ENCODE peak calls at places on chromosomes 3 and 15, in eight cellular contexts. O is activated gamma-delta T cell treated with Interleukin-2 at 50 U/mL for 16 hours; F is T-cell; N is cardiac septum; P is central memory CD4-positive, alpha-beta T cell; Y is HEK293T; I is lung; C is GM23338. Z is an unnamed sample.

GRCh38 chr15:50164458-50164857 is 17.5 kb upstream of the SLC27A2 start:
- DNase-seq in I (no peak), F (no peak), O (no peak), Y (no peak), N (no peak), C (no peak), P (no peak), Z (no peak)

GRCh38 chr3:161443921-161444457 is 52.6 kb upstream of the OTOL1 start:
- DNase-seq in C (no peak), P (no peak), N (no peak), O (no peak), Y (no peak), I (no peak), F (no peak), Z (no peak)

GRCh38 chr3:145889730-145890129 is 271.3 kb downstream of the PLOD2 start:
- DNase-seq in O (no peak), I (no peak), P (no peak), N (no peak), F (no peak), C (no peak), Y (no peak), Z (no peak)

GRCh38 chr3:104519968-104520655 is 846.6 kb upstream of the ALCAM start:
- DNase-seq in F (no peak), C (peak), Y (no peak), P (no peak), O (no peak), N (no peak), I (no peak), Z (no peak)

GRCh38 chr15:57017024-57017423 is 98.6 kb downstream of the TCF12 start:
- DNase-seq in P (no peak), F (no peak), N (no peak), O (no peak), C (peak), I (no peak), Y (no peak), Z (no peak)

GRCh38 chr15:94909510-94909909 is 678.1 kb downstream of the MCTP2 start:
- DNase-seq in N (no peak), P (no peak), C (no peak), F (no peak), I (no peak), Y (no peak), O (no peak), Z (no peak)

GRCh38 chr3:196049567-196050122 is 32.2 kb downstream of the TFRC start:
- DNase-seq in C (no peak), Y (no peak), P (no peak), F (no peak), N (no peak), I (no peak), O (no peak), Z (no peak)

GRCh38 chr15:52730163-52730562 is 51.0 kb upstream of the ATOSA start:
- DNase-seq in Y (no peak), I (no peak), P (peak), C (no peak), O (peak), F (peak), N (no peak), Z (no peak)

GRCh38 chr3:153138267-153139210 is 23.5 kb upstream of the RAP2B start:
- DNase-seq in N (no peak), I (peak), F (no peak), O (no peak), Y (no peak), P (no peak), C (peak), Z (peak)